ENCODE peak calls at places on chromosomes 1 and 21, in nine cellular contexts. G, C, S, F, Z, U, I, O and X are unnamed samples.

GRCh38 chr1:195908121-195908520 is 700.1 kb downstream of the KCNT2 start:
- DNase-seq in G (no peak), C (peak; percentile 1), S (no peak), F (no peak), Z (no peak), U (no peak), I (no peak), O (no peak), X (peak; percentile 92)

GRCh38 chr1:30378023-30378596 is 345.3 kb downstream of the MATN1 start:
- DNase-seq in G (no peak), C (no peak), S (no peak), F (no peak), Z (no peak), U (peak; percentile 8), I (no peak), O (no peak), X (no peak)

GRCh38 chr21:42258150-42258884 is 39.4 kb downstream of the ABCG1 start:
- DNase-seq in G (peak; percentile 48), C (no peak), S (peak; percentile 63), F (peak; percentile 80), Z (peak; percentile 67), U (peak; percentile 79), I (no peak), O (peak; percentile 63), X (peak; percentile 36)

GRCh38 chr21:43193651-43194302 is 25.0 kb downstream of the CRYAA start:
- DNase-seq in G (peak; percentile 17), C (peak; percentile 76), S (no peak), F (no peak), Z (no peak), U (no peak), I (peak; percentile 35), O (peak; percentile 45), X (peak; percentile 91)

GRCh38 chr1:202812176-202813026 is 1.6 kb downstream of the PCAT6 start:
- DNase-seq in G (no peak), C (no peak), S (no peak), F (peak; percentile 56), Z (no peak), U (no peak), I (no peak), O (no peak), X (peak; percentile 43)

GRCh38 chr1:84998642-84999280 is 1.8 kb upstream of the MCOLN2 start:
- DNase-seq in G (no peak), C (no peak), S (no peak), F (peak; percentile 37), Z (no peak), U (peak; percentile 30), I (no peak), O (no peak), X (no peak)

GRCh38 chr1:213296558-213296957 is 245.5 kb downstream of the RPS6KC1 start:
- DNase-seq in G (no peak), C (peak; percentile 10), S (no peak), F (no peak), Z (no peak), U (no peak), I (no peak), O (no peak), X (no peak)

GRCh38 chr1:4060850-4061249 is 160.8 kb upstream of the C1orf174 start:
- DNase-seq in G (no peak), C (no peak), S (no peak), F (no peak), Z (no peak), U (no peak), I (no peak), O (no peak), X (no peak)

GRCh38 chr1:229620876-229621275 is 5.0 kb downstream of the TAF5L start:
- DNase-seq in G (peak; percentile 18), C (peak; percentile 80), S (no peak), F (no peak), Z (peak; percentile 67), U (no peak), I (no peak), O (no peak), X (no peak)

GRCh38 chr1:161902146-161902545 is 121.5 kb downstream of the OLFML2B start:
- DNase-seq in G (no peak), C (no peak), S (no peak), F (no peak), Z (no peak), U (no peak), I (no peak), O (no peak), X (no peak)

GRCh38 chr1:12386130-12386529 is 156.3 kb downstream of the VPS13D start:
- DNase-seq in G (no peak), C (peak; percentile 26), S (peak; percentile 47), F (no peak), Z (no peak), U (no peak), I (peak; percentile 89), O (no peak), X (peak; percentile 94)

GRCh38 chr1:230308039-230308438 is 118.1 kb downstream of the PGBD5 start:
- DNase-seq in G (peak; percentile 63), C (peak; percentile 94), S (peak; percentile 76), F (no peak), Z (peak; percentile 35), U (peak; percentile 93), I (peak; percentile 87), O (peak; percentile 92), X (peak; percentile 91)

GRCh38 chr21:15229390-15229789 is 164.6 kb upstream of the NRIP1 start:
- DNase-seq in G (no peak), C (peak; percentile 32), S (no peak), F (no peak), Z (no peak), U (no peak), I (no peak), O (no peak), X (no peak)

GRCh38 chr1:191320062-191320461 is 838.2 kb upstream of the RGS18 start:
- DNase-seq in G (no peak), C (no peak), S (no peak), F (no peak), Z (no peak), U (no peak), I (peak; percentile 2), O (no peak), X (no peak)

GRCh38 chr21:31137951-31138350 is 99.7 kb upstream of the KRTAP19-8 start:
- DNase-seq in G (no peak), C (no peak), S (no peak), F (no peak), Z (no peak), U (no peak), I (no peak), O (no peak), X (no peak)

GRCh38 chr21:31133243-31133830 is 95.1 kb upstream of the KRTAP19-8 start:
- DNase-seq in G (no peak), C (no peak), S (no peak), F (no peak), Z (no peak), U (no peak), I (no peak), O (no peak), X (no peak)

GRCh38 chr21:31132574-31133242 is 94.4 kb upstream of the KRTAP19-8 start:
- DNase-seq in G (no peak), C (peak; percentile 18), S (no peak), F (no peak), Z (no peak), U (no peak), I (no peak), O (no peak), X (no peak)

GRCh38 chr21:31136891-31137290 is 98.6 kb upstream of the KRTAP19-8 start:
- DNase-seq in G (no peak), C (peak; percentile 61), S (no peak), F (no peak), Z (no peak), U (no peak), I (no peak), O (no peak), X (no peak)

GRCh38 chr21:31135536-31136184 is 97.4 kb upstream of the KRTAP19-8 start:
- DNase-seq in G (no peak), C (no peak), S (no peak), F (no peak), Z (no peak), U (no peak), I (no peak), O (no peak), X (no peak)
- H3K4me3 ChIP-seq in G (no peak overlapping the region), C (no peak overlapping the region), S (no peak overlapping the region), F (no peak overlapping the region), Z (no peak overlapping the region), U (no peak overlapping the region), I (no peak overlapping the region), O (no peak overlapping the region), X (no peak overlapping the region)

GRCh38 chr1:25347556-25347955 is 9.4 kb downstream of the TMEM50A start:
- DNase-seq in G (no peak), C (no peak), S (no peak), F (no peak), Z (no peak), U (no peak), I (no peak), O (no peak), X (no peak)
- H3K36me3 ChIP-seq in G (peaks cover 2% of the 10 kb centered on the region), C (no peaks in the 10 kb centered on the region), S (no peaks in the 10 kb centered on the region), F (peaks cover 11% of the 10 kb centered on the region), Z (peaks cover 40% of the 10 kb centered on the region), U (peaks cover 15% of the 10 kb centered on the region), I (no peaks in the 10 kb centered on the region), O (no peaks in the 10 kb centered on the region), X (peaks cover 5% of the 10 kb centered on the region)

DNA sequence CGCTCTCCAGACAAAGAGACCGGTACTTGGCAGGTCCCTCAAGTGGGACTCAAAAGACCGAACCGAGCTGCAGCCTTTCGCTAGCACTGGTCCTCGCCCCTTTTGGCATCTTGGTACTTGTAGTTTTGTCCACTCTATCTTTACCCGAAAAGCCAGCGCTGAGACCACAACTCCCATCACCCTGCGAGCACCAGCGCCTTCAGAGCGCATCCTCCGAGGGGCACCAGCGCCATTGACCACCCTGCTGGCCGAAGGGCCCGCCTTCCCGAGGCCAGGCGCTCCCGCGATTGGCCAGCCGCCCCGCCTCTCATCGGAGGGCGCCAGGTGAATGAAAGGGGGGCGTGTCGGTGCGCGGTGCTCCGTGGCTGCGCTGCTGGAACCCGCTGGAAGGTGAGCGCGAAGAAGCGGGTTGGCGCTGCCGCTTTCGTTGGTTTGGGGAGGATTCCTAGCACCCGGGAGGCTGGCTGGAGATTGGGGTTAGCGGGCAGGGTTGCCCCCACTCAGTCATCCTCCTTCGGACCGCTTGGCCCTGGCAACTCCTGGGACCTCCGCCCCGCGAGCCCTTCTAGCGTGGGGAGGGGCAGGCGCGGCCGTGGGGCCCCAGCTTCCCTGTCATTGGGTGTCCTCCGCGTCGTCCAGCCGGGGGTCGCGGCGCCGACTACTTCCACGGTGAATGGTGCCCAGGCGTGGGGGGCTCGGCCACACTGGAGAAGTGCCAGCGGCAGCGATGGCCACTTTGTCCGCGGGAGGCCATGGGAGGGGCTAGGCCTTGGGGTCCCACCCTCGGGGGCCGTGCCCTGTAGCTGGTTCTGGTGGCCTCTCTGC is at the start of gene ZBTB8B:
- DNase-seq in G (peak; percentile 22), C (peak; percentile 56), S (peak; percentile 69), F (peak; percentile 98), Z (peak; percentile 55), U (peak; percentile 71), I (peak; percentile 61), O (peak; percentile 95), X (peak; percentile 35)
- TF ChIP-seq CTCF in G (no peak), C (no peak), S (no peak), F (no peak), Z (no peak), U (no peak), I (no peak), O (peak; percentile 33), X (no peak)

DNA sequence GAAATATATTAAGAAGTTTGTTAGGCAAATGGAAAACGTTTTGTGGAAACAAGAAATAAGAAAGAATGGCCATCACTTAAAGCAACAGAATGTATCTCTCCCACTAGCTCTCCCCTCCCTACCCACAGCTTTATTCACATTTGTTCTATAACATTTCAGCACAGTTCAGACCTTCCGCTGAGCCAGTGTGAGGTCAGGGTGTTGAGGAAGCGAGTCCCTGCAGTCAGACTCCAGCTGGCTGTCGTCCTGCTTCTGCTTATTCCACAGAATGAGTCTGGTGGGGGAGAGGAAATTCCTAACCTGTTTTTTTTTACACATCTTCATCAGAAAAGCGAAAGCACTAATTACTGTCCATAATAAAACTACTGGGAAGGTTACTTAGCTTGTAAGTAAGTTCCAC is 39.1 kb downstream of the MRPL39 start:
- DNase-seq in G (no peak), C (peak; percentile 75), S (no peak), F (peak; percentile 22), Z (peak; percentile 43), U (no peak), I (no peak), O (peak; percentile 50), X (no peak)
- H3K4me3 ChIP-seq in G (no peak overlapping the region), C (peak overlapping the region; percentile 26), S (no peak overlapping the region), F (no peak overlapping the region), Z (no peak overlapping the region), U (no peak overlapping the region), I (no peak overlapping the region), O (no peak overlapping the region), X (no peak overlapping the region)